ENCODE peak calls at places on chromosomes 1 and 21, in five cellular contexts. E is HAP-1, I is colonic mucosa, W is iPS DF 6.9, H is SJSA1. A is an unnamed sample.

GRCh38 chr1:53130598-53130877 is 11.9 kb downstream of the SLC1A7 start:
- DNase-seq in I (no peak), W (no peak), H (no peak), E (no peak), A (no peak)

GRCh38 chr1:38839363-38839762 is 20.2 kb downstream of the RRAGC start:
- DNase-seq in E (no peak), H (no peak), W (no peak), I (no peak), A (no peak)

GRCh38 chr1:87140831-87141540 is 187.7 kb upstream of the LMO4 start:
- DNase-seq in E (no peak), H (peak; percentile 57), I (no peak), W (no peak), A (no peak)

GRCh38 chr1:99580451-99580850 is 65.5 kb upstream of the PALMD start:
- DNase-seq in W (no peak), H (no peak), E (no peak), I (no peak), A (no peak)

GRCh38 chr1:110135268-110136065 is 14.8 kb upstream of the SLC6A17 start:
- DNase-seq in W (no peak), E (no peak), I (no peak), H (no peak), A (peak; percentile 31)

GRCh38 chr21:46428987-46429710 is 29.5 kb upstream of the DIP2A start:
- DNase-seq in I (no peak), H (no peak), E (no peak), W (no peak), A (no peak)

GRCh38 chr1:44700573-44700972 is 26.1 kb downstream of the ARMH1 start:
- DNase-seq in H (no peak), W (no peak), I (no peak), E (no peak), A (no peak)

GRCh38 chr1:111742938-111743549 is 3.8 kb upstream of the INKA2 start:
- DNase-seq in W (no peak), I (no peak), H (no peak), E (no peak), A (no peak)

GRCh38 chr1:147890177-147890790 is 12.3 kb upstream of the GJA8 start:
- DNase-seq in H (peak; percentile 69), W (peak; percentile 78), I (peak; percentile 68), E (peak; percentile 71), A (peak; percentile 74)

GRCh38 chr1:22600071-22600816 is 36.2 kb upstream of the C1QA start:
- DNase-seq in H (no peak), E (no peak), W (no peak), I (peak; percentile 31), A (no peak)

GRCh38 chr21:17071093-17071492 is 441.8 kb upstream of the CXADR start:
- DNase-seq in I (no peak), E (no peak), W (no peak), H (no peak), A (no peak)

GRCh38 chr1:187045371-187045770 is 216.6 kb downstream of the PLA2G4A start:
- DNase-seq in H (no peak), W (no peak), E (no peak), I (no peak), A (no peak)

GRCh38 chr21:34983680-34984086 is 65.4 kb downstream of the RUNX1 start:
- DNase-seq in H (peak; percentile 57), I (no peak), E (no peak), W (no peak), A (no peak)

GRCh38 chr1:88029142-88029541 is 654.9 kb upstream of the PKN2 start:
- DNase-seq in E (no peak), W (no peak), H (no peak), I (no peak), A (no peak)

GRCh38 chr1:230622151-230622550 is 20.1 kb upstream of the COG2 start:
- DNase-seq in E (no peak), H (no peak), W (no peak), I (no peak), A (no peak)

GRCh38 chr1:37631039-37631428 is 3.7 kb downstream of the RSPO1 start:
- DNase-seq in I (no peak), E (no peak), W (no peak), H (no peak), A (no peak)

GRCh38 chr1:223203694-223204093 is 60.6 kb upstream of the TLR5 start:
- DNase-seq in E (no peak), I (no peak), W (no peak), H (no peak), A (no peak)

GRCh38 chr1:67832737-67833594 is at the start of gene GNG12:
- DNase-seq in E (peak; percentile 73), H (peak; percentile 92), W (peak; percentile 64), I (peak; percentile 82), A (peak; percentile 77)

GRCh38 chr21:25456672-25457071 is 150.6 kb downstream of the MRPL39 start:
- DNase-seq in H (no peak), W (no peak), I (no peak), E (no peak), A (peak; percentile 47)

GRCh38 chr1:231903586-231904081 is 277.0 kb downstream of the DISC1 start:
- DNase-seq in E (no peak), W (no peak), H (no peak), I (no peak), A (no peak)

GRCh38 chr1:160818207-160818935 is 22.4 kb downstream of the LY9 start:
- DNase-seq in W (no peak), I (no peak), E (no peak), H (no peak), A (no peak)

GRCh38 chr1:62621907-62622306 is 24.6 kb downstream of the ANGPTL3 start:
- DNase-seq in H (peak; percentile 47), W (no peak), I (no peak), E (no peak), A (no peak)

GRCh38 chr1:150560011-150560438 is 10.8 kb downstream of the ADAMTSL4 start:
- DNase-seq in I (peak; percentile 91), E (peak; percentile 50), W (no peak), H (peak; percentile 75), A (peak; percentile 85)

GRCh38 chr21:45292399-45293213 is 4.9 kb upstream of the POFUT2 start:
- DNase-seq in W (no peak), H (peak; percentile 88), I (peak; percentile 74), E (peak; percentile 81), A (peak; percentile 84)

GRCh38 chr1:4460052-4460451 is 194.4 kb upstream of the AJAP1 start:
- DNase-seq in I (no peak), E (no peak), H (no peak), W (no peak), A (no peak)

GRCh38 chr1:80533775-80534314 is 1266.9 kb upstream of the ADGRL2 start:
- DNase-seq in W (no peak), I (no peak), H (peak; percentile 55), E (peak; percentile 52), A (no peak)

GRCh38 chr1:246136477-246136876 is 370.6 kb downstream of the SMYD3 start:
- DNase-seq in E (no peak), W (no peak), I (no peak), H (no peak), A (no peak)

GRCh38 chr21:26177187-26177586 is 6.6 kb upstream of the APP start:
- DNase-seq in H (no peak), W (no peak), E (no peak), I (no peak), A (no peak)

GRCh38 chr1:154320882-154321608 is at the start of gene AQP10:
- DNase-seq in I (no peak), E (no peak), H (no peak), W (no peak), A (peak; percentile 43)

GRCh38 chr1:66214901-66215300 is 319.1 kb upstream of the SGIP1 start:
- DNase-seq in W (no peak), I (no peak), E (no peak), H (no peak), A (no peak)

GRCh38 chr1:119869962-119870361 is 26.4 kb downstream of the ADAM30 start:
- DNase-seq in H (no peak), E (no peak), W (no peak), I (no peak), A (no peak)

GRCh38 chr1:114201486-114201885 is 47.8 kb upstream of the SYT6 start:
- DNase-seq in W (no peak), H (no peak), I (no peak), E (no peak), A (no peak)
- H3K4me3 ChIP-seq in W (no peak overlapping the region), H (no peak overlapping the region), I (no peak overlapping the region), E (no peak overlapping the region), A (no peak overlapping the region)

GRCh38 chr1:173408886-173409285 is 68.2 kb upstream of the PRDX6 start:
- DNase-seq in E (no peak), H (no peak), W (no peak), I (no peak), A (no peak)

GRCh38 chr1:173405758-173406344 is 71.3 kb upstream of the PRDX6 start:
- DNase-seq in H (no peak), I (no peak), E (no peak), W (no peak), A (no peak)

GRCh38 chr1:173406783-173407230 is 70.3 kb upstream of the PRDX6 start:
- DNase-seq in E (no peak), W (no peak), H (no peak), I (no peak), A (no peak)

GRCh38 chr1:173409613-173410012 is 67.5 kb upstream of the PRDX6 start:
- DNase-seq in E (no peak), I (no peak), W (no peak), H (no peak), A (peak; percentile 40)

GRCh38 chr1:173407846-173408245 is 69.3 kb upstream of the PRDX6 start:
- DNase-seq in H (no peak), E (no peak), W (no peak), I (no peak), A (no peak)
- H3K4me3 ChIP-seq in H (no peak overlapping the region), E (no peak overlapping the region), W (no peak overlapping the region), I (no peak overlapping the region), A (no peak overlapping the region)

GRCh38 chr1:95012389-95012788 is 60.4 kb downstream of the ALG14 start:
- DNase-seq in I (no peak), H (no peak), E (no peak), W (no peak), A (no peak)
- H3K4me3 ChIP-seq in I (no peak overlapping the region), H (no peak overlapping the region), E (no peak overlapping the region), W (no peak overlapping the region), A (no peak overlapping the region)

GRCh38 chr1:241356187-241356518 is 852 bp downstream of the RGS7 start:
- DNase-seq in W (no peak), E (no peak), H (no peak), I (no peak), A (no peak)
- H3K4me3 ChIP-seq in W (peak overlapping the region; percentile 41), E (peak overlapping the region; percentile 31), H (no peak overlapping the region), I (no peak overlapping the region), A (peak overlapping the region; percentile 80)

GRCh38 chr1:117821382-117821755 is 108.1 kb downstream of the GDAP2 start:
- DNase-seq in H (no peak), E (no peak), W (no peak), I (no peak), A (no peak)

GRCh38 chr1:117820096-117820495 is 109.3 kb downstream of the GDAP2 start:
- DNase-seq in I (no peak), H (no peak), E (no peak), W (no peak), A (no peak)

GRCh38 chr1:117820694-117821381 is 108.6 kb downstream of the GDAP2 start:
- DNase-seq in W (no peak), H (no peak), I (no peak), E (no peak), A (no peak)

GRCh38 chr1:117819301-117819700 is 110.1 kb downstream of the GDAP2 start:
- DNase-seq in I (no peak), W (no peak), E (no peak), H (no peak), A (no peak)

GRCh38 chr1:117821782-117822447 is 107.5 kb downstream of the GDAP2 start:
- DNase-seq in I (no peak), H (peak; percentile 94), E (no peak), W (no peak), A (peak; percentile 51)
- H3K4me3 ChIP-seq in I (no peak overlapping the region), H (no peak overlapping the region), E (no peak overlapping the region), W (no peak overlapping the region), A (no peak overlapping the region)

A was measured in stomach.